ENCODE peak calls at places on chromosomes 6 and 20, in four cellular contexts. Q is mesendoderm, D is neuronal stem cell, W is mesenchymal stem cell. N is an unnamed sample.

GRCh38 chr6:91453479-91453878 is 866.6 kb upstream of the MAP3K7 start:
- DNase-seq in W (no peak), D (no peak), Q (no peak), N (no peak)

GRCh38 chr6:142187209-142187608 is 40.1 kb downstream of the VTA1 start:
- DNase-seq in W (peak; percentile 71), Q (no peak), D (no peak), N (peak; percentile 77)

GRCh38 chr6:6856538-6857523 is 250.9 kb upstream of the RREB1 start:
- DNase-seq in D (no peak), W (peak; percentile 85), Q (peak; percentile 83), N (peak; percentile 37)

GRCh38 chr6:89073014-89073620 is 7.4 kb upstream of the PNRC1 start:
- DNase-seq in D (no peak), W (peak; percentile 53), Q (no peak), N (no peak)

GRCh38 chr20:3735768-3736167 is 3.3 kb downstream of the HSPA12B start:
- DNase-seq in D (no peak), Q (no peak), W (no peak), N (no peak)

GRCh38 chr6:46876126-46876525 is 45.6 kb downstream of the ADGRF5 start:
- DNase-seq in Q (peak; percentile 73), W (peak; percentile 5), D (no peak), N (no peak)

GRCh38 chr20:53226788-53227187 is 254.6 kb downstream of the TSHZ2 start:
- DNase-seq in W (no peak), D (no peak), Q (no peak), N (no peak)

GRCh38 chr20:41098703-41099250 is 38.6 kb upstream of the PLCG1 start:
- DNase-seq in W (peak; percentile 58), D (no peak), Q (no peak), N (peak; percentile 73)

GRCh38 chr20:23304616-23305015 is 46.0 kb upstream of the NXT1 start:
- DNase-seq in Q (no peak), D (no peak), W (no peak), N (no peak)
- H3K4ac ChIP-seq in Q (no peak overlapping the region), D (no peak overlapping the region), W (no peak overlapping the region), N (no peak overlapping the region)

GRCh38 chr20:16115891-16116577 is 457.2 kb downstream of the KIF16B start:
- DNase-seq in D (no peak), Q (peak; percentile 3), W (no peak), N (no peak)
- H3K27ac ChIP-seq in D (no peak overlapping the region), Q (no peak overlapping the region), W (no peak overlapping the region), N (no peak overlapping the region)

DNA sequence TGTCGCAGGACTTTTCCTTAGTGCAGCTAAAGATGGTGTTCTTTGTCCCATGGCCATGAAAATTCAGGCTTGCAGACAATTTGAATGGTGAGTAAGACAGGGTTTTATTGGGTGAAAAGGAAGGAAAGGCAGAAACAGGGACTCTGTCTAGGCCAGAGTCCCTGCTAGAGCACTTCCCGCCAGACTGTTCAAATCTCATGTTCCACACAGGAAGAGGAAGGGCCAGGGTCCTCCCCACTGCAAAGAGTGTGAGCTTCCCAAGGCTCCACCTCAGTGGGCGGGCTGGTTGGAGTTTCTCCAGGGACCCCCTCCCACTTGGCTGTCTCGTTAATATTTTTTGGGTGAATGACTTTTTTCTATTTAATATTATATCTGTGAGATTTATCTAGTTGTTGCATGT is 29.0 kb downstream of the COL19A1 start:
- DNase-seq in D (no peak), W (no peak), Q (no peak), N (no peak)
- H3K4ac ChIP-seq in D (no peak overlapping the region), W (peak overlapping the region; percentile 99), Q (peak overlapping the region; percentile 98), N (no peak overlapping the region)

DNA sequence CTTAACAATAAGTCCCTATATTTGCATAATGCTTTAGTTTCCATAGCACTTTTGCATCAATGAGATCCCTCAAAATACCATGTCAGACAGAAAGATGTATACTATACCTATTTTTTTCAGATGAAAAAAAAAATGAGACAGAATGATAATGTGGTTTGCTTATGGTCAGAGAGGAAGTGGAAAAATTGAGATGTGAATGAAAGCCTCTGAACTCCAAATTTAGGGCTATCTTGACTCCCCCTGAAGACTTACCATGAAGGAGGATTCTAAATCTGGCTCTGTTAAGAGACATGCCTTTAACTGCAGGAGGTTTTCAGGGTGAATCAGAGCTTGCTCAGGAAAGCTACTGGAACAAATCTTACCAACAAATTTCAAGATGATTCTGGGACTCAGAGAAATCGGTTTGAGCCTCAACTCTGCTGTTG is 176.2 kb downstream of the ISM1 start:
- DNase-seq in Q (no peak), W (peak; percentile 7), D (no peak), N (peak; percentile 53)
- H3K27ac ChIP-seq in Q (no peak overlapping the region), W (no peak overlapping the region), D (no peak overlapping the region), N (no peak overlapping the region)

GRCh38 chr6:139981066-139981624 is 606.7 kb upstream of the CITED2 start:
- DNase-seq in D (no peak), W (peak; percentile 53), Q (no peak), N (no peak)
- H3K4ac ChIP-seq in D (no peak overlapping the region), W (peak overlapping the region; percentile 71), Q (no peak overlapping the region), N (peak overlapping the region; percentile 75)

DNA sequence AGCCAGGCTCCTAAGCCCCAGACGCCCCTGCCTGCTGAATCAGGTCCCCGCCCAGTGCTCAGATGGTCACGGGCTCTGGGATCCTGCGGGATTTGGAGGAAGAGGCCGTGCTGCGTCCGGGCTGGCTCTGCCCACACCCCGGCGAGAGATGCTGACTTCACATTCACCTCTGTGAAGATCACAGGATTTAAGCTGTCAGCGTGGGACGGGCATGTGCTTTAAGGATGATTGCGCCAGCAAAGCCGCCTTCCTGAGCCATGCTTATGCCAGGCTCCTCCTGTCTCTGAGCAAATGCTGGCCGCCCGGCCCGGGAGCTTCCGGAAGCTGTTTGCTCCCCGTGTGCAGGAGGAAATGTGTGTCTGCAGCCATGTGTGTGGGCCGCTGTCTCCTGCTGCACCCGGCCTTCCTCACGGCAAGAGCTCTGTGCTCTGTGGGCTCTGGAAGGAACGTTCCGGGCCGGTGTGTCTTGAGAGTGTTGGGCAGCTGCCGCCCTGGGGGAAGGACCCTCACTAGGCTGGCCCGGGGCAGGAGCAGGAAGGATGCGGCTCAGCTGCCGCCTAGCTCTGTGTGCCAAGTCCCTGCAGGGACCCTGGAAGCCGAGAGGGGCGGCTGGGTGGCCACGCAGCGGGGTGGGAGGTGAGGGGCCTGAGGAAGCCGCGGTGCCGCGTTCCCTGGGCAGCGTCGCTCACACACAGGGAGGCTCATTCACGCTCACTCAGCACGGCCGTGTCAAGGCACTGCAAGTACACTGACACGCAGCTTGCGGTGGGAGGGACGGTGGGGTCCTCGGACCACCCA is 19.0 kb upstream of the BHLHE23 start:
- DNase-seq in W (no peak), D (no peak), Q (no peak), N (peak; percentile 7)
- H3K27ac ChIP-seq in W (no peak overlapping the region), D (no peak overlapping the region), Q (no peak overlapping the region), N (no peak overlapping the region)

GRCh38 chr20:60250251-60250650 is 292.0 kb downstream of the CDH26 start:
- DNase-seq in Q (no peak), D (no peak), W (no peak), N (peak; percentile 18)

GRCh38 chr20:60249436-60249835 is 291.2 kb downstream of the CDH26 start:
- DNase-seq in Q (peak; percentile 66), W (peak; percentile 18), D (no peak), N (peak; percentile 98)

GRCh38 chr20:60244373-60245146 is 286.3 kb downstream of the CDH26 start:
- DNase-seq in W (no peak), Q (no peak), D (no peak), N (no peak)

GRCh38 chr20:60242836-60243520 is 284.8 kb downstream of the CDH26 start:
- DNase-seq in D (no peak), W (no peak), Q (no peak), N (peak; percentile 35)

GRCh38 chr20:60246751-60247150 is 288.5 kb downstream of the CDH26 start:
- DNase-seq in D (no peak), Q (no peak), W (no peak), N (no peak)
- H3K4ac ChIP-seq in D (no peak overlapping the region), Q (no peak overlapping the region), W (no peak overlapping the region), N (no peak overlapping the region)

GRCh38 chr6:168895102-168895812 is 358.4 kb downstream of the THBS2 start:
- DNase-seq in D (peak; percentile 44), Q (peak; percentile 86), W (peak; percentile 52), N (peak; percentile 60)
- H3K27ac ChIP-seq in D (no peak overlapping the region), Q (no peak overlapping the region), W (no peak overlapping the region), N (no peak overlapping the region)